ENCODE peak calls at places on chromosomes 2 and 18, in eight cellular contexts. One of them, this sample, is unnamed.

GRCh38 chr2:67733517-67733916 is 329.3 kb downstream of the C1D start:
- DNase-seq in mesenteric fat pad: no peak
- DNase-seq in hypothalamus: no peak
- DNase-seq in stomach: no peak
- DNase-seq in activated CD4-positive, alpha-beta T cell treated with anti-CD3 and anti-CD28 coated beads, Interleukin-2, amount 50 U/mL, for 1 hour: no peak
- DNase-seq in neural crest cell: peak
- DNase-seq in naive B cell: no peak
- DNase-seq in LHCN-M2: peak
- DNase-seq in this sample: peak

GRCh38 chr2:238379096-238379810 is 47.5 kb upstream of the ASB1 start:
- DNase-seq in stomach: peak
- DNase-seq in neural crest cell: no peak
- DNase-seq in LHCN-M2: peak
- DNase-seq in hypothalamus: no peak
- DNase-seq in naive B cell: no peak
- DNase-seq in mesenteric fat pad: no peak
- DNase-seq in activated CD4-positive, alpha-beta T cell treated with anti-CD3 and anti-CD28 coated beads, Interleukin-2, amount 50 U/mL, for 1 hour: no peak
- DNase-seq in this sample: no peak

GRCh38 chr2:203361922-203362321 is 33.7 kb downstream of the ABI2 start:
- DNase-seq in naive B cell: no peak
- DNase-seq in hypothalamus: no peak
- DNase-seq in activated CD4-positive, alpha-beta T cell treated with anti-CD3 and anti-CD28 coated beads, Interleukin-2, amount 50 U/mL, for 1 hour: no peak
- DNase-seq in LHCN-M2: no peak
- DNase-seq in mesenteric fat pad: no peak
- DNase-seq in stomach: no peak
- DNase-seq in neural crest cell: no peak
- DNase-seq in this sample: no peak

GRCh38 chr18:61690418-61691138 is 202.2 kb downstream of the RNF152 start:
- DNase-seq in stomach: no peak
- DNase-seq in neural crest cell: no peak
- DNase-seq in activated CD4-positive, alpha-beta T cell treated with anti-CD3 and anti-CD28 coated beads, Interleukin-2, amount 50 U/mL, for 1 hour: no peak
- DNase-seq in hypothalamus: no peak
- DNase-seq in mesenteric fat pad: no peak
- DNase-seq in LHCN-M2: no peak
- DNase-seq in naive B cell: no peak
- DNase-seq in this sample: no peak

GRCh38 chr2:2222931-2223330 is 108.1 kb downstream of the MYT1L start:
- DNase-seq in hypothalamus: no peak
- DNase-seq in stomach: no peak
- DNase-seq in naive B cell: no peak
- DNase-seq in neural crest cell: no peak
- DNase-seq in LHCN-M2: peak
- DNase-seq in activated CD4-positive, alpha-beta T cell treated with anti-CD3 and anti-CD28 coated beads, Interleukin-2, amount 50 U/mL, for 1 hour: no peak
- DNase-seq in mesenteric fat pad: no peak
- DNase-seq in this sample: no peak

GRCh38 chr18:67302043-67302442 is 214.5 kb downstream of the DSEL start:
- DNase-seq in stomach: no peak
- DNase-seq in hypothalamus: no peak
- DNase-seq in mesenteric fat pad: no peak
- DNase-seq in neural crest cell: no peak
- DNase-seq in LHCN-M2: peak
- DNase-seq in naive B cell: no peak
- DNase-seq in activated CD4-positive, alpha-beta T cell treated with anti-CD3 and anti-CD28 coated beads, Interleukin-2, amount 50 U/mL, for 1 hour: no peak
- DNase-seq in this sample: no peak

GRCh38 chr18:75109819-75110218 is 99.1 kb downstream of the PTGR3 start:
- DNase-seq in naive B cell: no peak
- DNase-seq in hypothalamus: no peak
- DNase-seq in activated CD4-positive, alpha-beta T cell treated with anti-CD3 and anti-CD28 coated beads, Interleukin-2, amount 50 U/mL, for 1 hour: no peak
- DNase-seq in mesenteric fat pad: peak
- DNase-seq in stomach: no peak
- DNase-seq in neural crest cell: no peak
- DNase-seq in LHCN-M2: no peak
- DNase-seq in this sample: no peak

GRCh38 chr2:100959225-100959880 is 42.7 kb upstream of the RPL31 start:
- DNase-seq in mesenteric fat pad: no peak
- DNase-seq in LHCN-M2: peak
- DNase-seq in naive B cell: no peak
- DNase-seq in activated CD4-positive, alpha-beta T cell treated with anti-CD3 and anti-CD28 coated beads, Interleukin-2, amount 50 U/mL, for 1 hour: no peak
- DNase-seq in hypothalamus: no peak
- DNase-seq in neural crest cell: no peak
- DNase-seq in stomach: peak
- DNase-seq in this sample: peak

GRCh38 chr2:239775623-239776440 is 249.3 kb downstream of the NDUFA10 start:
- DNase-seq in naive B cell: no peak
- DNase-seq in activated CD4-positive, alpha-beta T cell treated with anti-CD3 and anti-CD28 coated beads, Interleukin-2, amount 50 U/mL, for 1 hour: no peak
- DNase-seq in neural crest cell: no peak
- DNase-seq in LHCN-M2: no peak
- DNase-seq in hypothalamus: no peak
- DNase-seq in stomach: peak
- DNase-seq in mesenteric fat pad: no peak
- DNase-seq in this sample: no peak

This sample was measured in SW 1271.